ENCODE peak calls at places on chromosomes 12 and 14, in six cellular contexts. F is stimulated activated CD4-positive, alpha-beta T cell treated with anti-CD3 and anti-CD28 coated beads, Interleukin-1b, Interleukin-23, amount 100 ng/mL, for 24 hours; Z is T follicular helper cell; E is mesenteric fat pad; H is B cell; V is LoVo. K is an unnamed sample.

GRCh38 chr12:11717533-11717961 is 68.1 kb downstream of the ETV6 start:
- DNase-seq in Z (no peak), E (no peak), H (no peak), F (no peak), V (no peak), K (no peak)

GRCh38 chr12:121467638-121468403 is 67.9 kb downstream of the RNF34 start:
- DNase-seq in V (no peak), H (no peak), F (no peak), E (no peak), Z (peak; percentile 4), K (no peak)

GRCh38 chr14:95056476-95056875 is 100.9 kb downstream of the DICER1 start:
- DNase-seq in E (peak; percentile 53), V (no peak), H (no peak), F (no peak), Z (no peak), K (no peak)

GRCh38 chr14:104360522-104360921 is 219.0 kb upstream of the C14orf180 start:
- DNase-seq in E (peak; percentile 76), H (no peak), Z (no peak), V (no peak), F (no peak), K (no peak)

GRCh38 chr12:115451785-115452736 is 768.1 kb upstream of the TBX3 start:
- DNase-seq in V (peak; percentile 62), Z (no peak), H (peak; percentile 35), E (no peak), F (no peak), K (no peak)

GRCh38 chr12:125079943-125080645 is 14.9 kb downstream of the AACS start:
- DNase-seq in V (no peak), F (no peak), H (no peak), Z (no peak), E (no peak), K (no peak)

GRCh38 chr12:116161588-116161987 is 115.9 kb downstream of the MED13L start:
- DNase-seq in H (no peak), V (no peak), E (no peak), F (no peak), Z (no peak), K (no peak)

GRCh38 chr14:67999290-67999689 is 179.7 kb downstream of the RAD51B start:
- DNase-seq in F (no peak), V (no peak), Z (no peak), H (no peak), E (no peak), K (no peak)

GRCh38 chr14:50937800-50938199 is 6.5 kb downstream of the PYGL start:
- DNase-seq in F (no peak), E (no peak), Z (no peak), V (no peak), H (no peak), K (no peak)

K was measured in substantia nigra.